ENCODE peak calls at places on chromosomes 6 and 20, in seven cellular contexts. Y is foreskin fibroblast; J is naive thymus-derived CD4-positive, alpha-beta T cell; P is upper lobe of right lung; X is cardiac fibroblast; Z is DMS153; N is adipocyte. O is an unnamed sample.

GRCh38 chr6:99333068-99333467 is 16.4 kb downstream of the FAXC start:
- DNase-seq in Y (no peak), Z (no peak), N (no peak), P (no peak), X (no peak), J (no peak), O (no peak)

GRCh38 chr6:79269877-79270276 is 35.4 kb upstream of the HMGN3 start:
- DNase-seq in J (no peak), Y (peak), Z (peak), N (peak), X (peak), P (no peak), O (no peak)

GRCh38 chr6:23511797-23512196 is 614.2 kb upstream of the NRSN1 start:
- DNase-seq in P (no peak), Z (no peak), X (no peak), N (no peak), Y (no peak), J (no peak), O (no peak)

GRCh38 chr6:26342106-26342999 is 22.6 kb upstream of the BTN3A2 start:
- DNase-seq in X (peak), Z (no peak), Y (peak), J (no peak), P (no peak), N (peak), O (no peak)

GRCh38 chr6:121436172-121436965 is 923 bp downstream of the GJA1 start:
- DNase-seq in X (peak), P (no peak), Y (no peak), N (peak), J (peak), Z (no peak), O (no peak)

GRCh38 chr6:148265058-148265457 is 77.6 kb upstream of the SASH1 start:
- DNase-seq in Z (no peak), X (no peak), J (no peak), N (no peak), P (no peak), Y (no peak), O (no peak)

GRCh38 chr20:58765795-58766194 is 73.2 kb downstream of the NPEPL1 start:
- DNase-seq in P (peak), Y (no peak), X (no peak), Z (no peak), N (no peak), J (no peak), O (peak)

GRCh38 chr6:88377976-88378580 is 211.9 kb upstream of the CNR1 start:
- DNase-seq in P (no peak), J (no peak), Z (no peak), N (no peak), X (no peak), Y (no peak), O (no peak)

GRCh38 chr6:70707893-70708292 is 40.2 kb downstream of the SMAP1 start:
- DNase-seq in J (no peak), Z (no peak), X (no peak), N (no peak), P (no peak), Y (no peak), O (no peak)

GRCh38 chr6:126339796-126340750 is at the start of gene CENPW:
- DNase-seq in J (peak), Y (peak), X (peak), P (peak), Z (peak), N (peak), O (peak)

GRCh38 chr6:39706819-39707218 is 18.4 kb downstream of the KIF6 start:
- DNase-seq in Z (no peak), J (no peak), Y (no peak), P (no peak), X (no peak), N (no peak), O (no peak)

GRCh38 chr6:137962725-137963124 is 95.7 kb downstream of the TNFAIP3 start:
- DNase-seq in X (no peak), Y (no peak), P (no peak), Z (no peak), N (no peak), J (no peak), O (no peak)

GRCh38 chr6:142702501-142703460 is 242.2 kb downstream of the HIVEP2 start:
- DNase-seq in Y (no peak), Z (no peak), N (no peak), P (peak), J (no peak), X (no peak), O (peak)

GRCh38 chr6:41967312-41968287 is 26.0 kb upstream of the CCND3 start:
- DNase-seq in X (peak), J (no peak), Z (no peak), Y (peak), P (no peak), N (peak), O (no peak)

GRCh38 chr6:26195376-26195923 is 108.2 kb downstream of the HFE start:
- DNase-seq in N (peak), J (peak), Y (peak), P (peak), Z (peak), X (peak), O (peak)

GRCh38 chr6:37077459-37078296 is 72.2 kb downstream of the FGD2 start:
- DNase-seq in Z (no peak), P (peak), Y (peak), N (peak), X (peak), J (no peak), O (no peak)

GRCh38 chr20:33893314-33893713 is 82.2 kb downstream of the CHMP4B start:
- DNase-seq in Z (no peak), X (peak), J (no peak), P (no peak), Y (peak), N (peak), O (no peak)

GRCh38 chr20:25308671-25309394 is 60.9 kb downstream of the PYGB start:
- DNase-seq in Z (no peak), Y (peak), X (peak), P (peak), N (peak), J (no peak), O (peak)

GRCh38 chr6:144660545-144660944 is 375.4 kb downstream of the UTRN start:
- DNase-seq in J (no peak), Z (no peak), X (no peak), Y (no peak), N (no peak), P (no peak), O (no peak)

GRCh38 chr20:469746-470490 is 7.6 kb upstream of the TBC1D20 start:
- DNase-seq in P (no peak), J (no peak), N (no peak), Z (no peak), X (no peak), Y (no peak), O (no peak)

GRCh38 chr6:46044876-46045617 is 29.4 kb upstream of the CLIC5 start:
- DNase-seq in N (peak), Z (peak), Y (peak), X (peak), P (no peak), J (no peak), O (no peak)

GRCh38 chr6:45929421-45930361 is 86.0 kb downstream of the CLIC5 start:
- DNase-seq in X (no peak), P (no peak), J (no peak), N (no peak), Z (no peak), Y (no peak), O (no peak)

GRCh38 chr6:11538049-11538798 is 675 bp downstream of the TMEM170B start:
- DNase-seq in J (peak), Y (peak), Z (no peak), X (peak), P (peak), N (peak), O (peak)

GRCh38 chr6:111871725-111872520 is 1.3 kb downstream of the FYN start:
- DNase-seq in Z (no peak), X (peak), N (peak), Y (peak), P (no peak), J (peak), O (peak)

GRCh38 chr6:142725024-142725770 is 219.8 kb downstream of the HIVEP2 start:
- DNase-seq in N (no peak), X (no peak), J (no peak), Z (no peak), P (no peak), Y (no peak), O (no peak)

GRCh38 chr6:1348675-1349074 is 36.8 kb downstream of the FOXQ1 start:
- DNase-seq in X (peak), Z (no peak), J (no peak), Y (peak), P (no peak), N (no peak), O (no peak)

GRCh38 chr6:89044988-89045387 is 35.6 kb upstream of the PNRC1 start:
- DNase-seq in Y (no peak), J (no peak), Z (no peak), N (no peak), P (no peak), X (no peak), O (peak)

GRCh38 chr20:53769041-53769440 is 175.4 kb upstream of the ZNF217 start:
- DNase-seq in J (no peak), N (peak), Y (peak), X (peak), Z (no peak), P (no peak), O (no peak)

GRCh38 chr6:156886409-156886808 is 109.2 kb downstream of the ARID1B start:
- DNase-seq in X (peak), N (no peak), Z (no peak), J (no peak), P (no peak), Y (no peak), O (no peak)

GRCh38 chr6:69868252-69868804 is 2.0 kb downstream of the COL19A1 start:
- DNase-seq in Y (no peak), Z (no peak), N (no peak), J (no peak), P (no peak), X (no peak), O (no peak)

GRCh38 chr6:132830236-132830799 is 15.9 kb downstream of the RPS12 start:
- DNase-seq in J (no peak), Z (peak), Y (peak), X (peak), P (no peak), N (peak), O (no peak)

GRCh38 chr20:40680560-40680959 is 8.5 kb downstream of the MAFB start:
- DNase-seq in J (no peak), N (no peak), Y (no peak), X (no peak), P (no peak), Z (no peak), O (no peak)

GRCh38 chr6:133512410-133513016 is 271.4 kb downstream of the EYA4 start:
- DNase-seq in Z (no peak), Y (peak), J (peak), X (peak), N (peak), P (no peak), O (no peak)

GRCh38 chr6:64520050-64520449 is 884.4 kb downstream of the PHF3 start:
- DNase-seq in N (peak), Y (peak), P (no peak), Z (no peak), J (no peak), X (peak), O (no peak)

O was measured in spleen.